ENCODE peak calls at places on chromosomes 12 and 14, in eight cellular contexts. L is aorta; I is CD8-positive, alpha-beta T cell; R is heart right ventricle; H is left lung; F is cardiac muscle cell; D is psoas muscle; U is IMR-90. K is an unnamed sample. For H3K4me1, the result is how much of the 10 kb centered on the place peaks cover.

GRCh38 chr14:36521598-36522345 is 1.7 kb upstream of the NKX2-1 start:
- DNase-seq in L (no peak), I (no peak), R (no peak), H (peak), F (no peak), D (no peak), U (no peak), K (no peak)

GRCh38 chr12:53791735-53792326 is 40.1 kb upstream of the CISTR start:
- DNase-seq in L (no peak), I (peak), R (no peak), H (no peak), F (no peak), D (peak), U (no peak), K (no peak)

GRCh38 chr12:18428416-18428815 is 167.1 kb downstream of the PIK3C2G start:
- DNase-seq in L (no peak), I (no peak), R (no peak), H (no peak), F (no peak), D (no peak), U (no peak), K (no peak)

GRCh38 chr12:64608901-64609542 is 1.3 kb upstream of the RASSF3 start:
- DNase-seq in L (no peak), I (peak), R (peak), H (no peak), F (peak), D (no peak), U (peak), K (no peak)

GRCh38 chr12:130576286-130576933 is 139.7 kb downstream of the RIMBP2 start:
- DNase-seq in L (no peak), I (no peak), R (no peak), H (no peak), F (no peak), D (no peak), U (no peak), K (no peak)

GRCh38 chr12:67290378-67290777 is 21.2 kb downstream of the CAND1 start:
- DNase-seq in L (no peak), I (no peak), R (no peak), H (no peak), F (no peak), D (no peak), U (no peak), K (no peak)

GRCh38 chr14:34355584-34356266 is 106.3 kb downstream of the SPTSSA start:
- DNase-seq in L (no peak), I (no peak), R (peak), H (no peak), F (peak), D (no peak), U (peak), K (peak)

GRCh38 chr12:6234906-6235305 is 34.7 kb downstream of the CD9 start:
- DNase-seq in L (peak), I (no peak), R (no peak), H (no peak), F (no peak), D (no peak), U (no peak), K (no peak)

GRCh38 chr14:66369157-66369706 is 116.9 kb upstream of the CCDC196 start:
- DNase-seq in L (no peak), I (no peak), R (no peak), H (no peak), F (no peak), D (no peak), U (no peak), K (no peak)

GRCh38 chr12:121750507-121750955 is 38.0 kb downstream of the TMEM120B start:
- DNase-seq in L (no peak), I (no peak), R (no peak), H (no peak), F (no peak), D (no peak), U (no peak), K (no peak)

GRCh38 chr12:71721781-71722511 is 32.7 kb upstream of the RAB21 start:
- DNase-seq in L (no peak), I (no peak), R (peak), H (no peak), F (peak), D (no peak), U (no peak), K (no peak)
- H3K4me1 ChIP-seq in L (under half), I (under half), R (under half), H (under half), F (under half), D (under half), U (under half), K (under half)

GRCh38 chr14:53127151-53127550 is 26.0 kb downstream of the DDHD1 start:
- DNase-seq in L (no peak), I (no peak), R (no peak), H (no peak), F (no peak), D (no peak), U (no peak), K (no peak)
- H3K4me3 ChIP-seq in L (no peak), I (no peak), R (no peak), H (no peak), F (no peak), D (peak), U (no peak), K (no peak)

GRCh38 chr14:90674043-90674670 is 142.1 kb downstream of the TTC7B start:
- DNase-seq in L (no peak), I (no peak), R (no peak), H (no peak), F (no peak), D (peak), U (no peak), K (no peak)
- H3K4me1 ChIP-seq in L (under half), I (under half), R (under half), H (under half), F (under half), D (half or more), U (under half), K (under half)

GRCh38 chr12:12244341-12244740 is 22.5 kb downstream of the LRP6 start:
- DNase-seq in L (no peak), I (no peak), R (no peak), H (no peak), F (no peak), D (no peak), U (no peak), K (no peak)

GRCh38 chr12:12249216-12250050 is 17.4 kb downstream of the LRP6 start:
- DNase-seq in L (no peak), I (no peak), R (no peak), H (no peak), F (no peak), D (no peak), U (no peak), K (no peak)

DNA sequence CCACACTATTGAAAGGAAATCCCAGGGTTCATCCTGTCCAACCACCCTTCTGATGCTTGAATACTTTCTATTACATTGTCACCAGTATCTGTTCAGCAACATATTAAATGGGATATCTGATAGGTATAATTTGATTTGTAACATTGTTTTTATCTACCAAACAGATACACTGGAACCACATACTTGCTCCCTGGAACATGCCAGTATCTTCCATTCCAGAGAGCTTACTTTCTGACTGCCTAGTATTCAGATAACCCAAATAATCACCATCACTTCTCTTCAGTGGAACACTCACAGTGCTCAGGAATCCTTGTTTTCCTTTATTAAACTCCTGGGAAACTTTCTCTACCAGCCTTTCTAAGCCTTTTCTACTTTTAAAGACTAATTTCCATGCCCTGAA is 19.3 kb downstream of the LRP6 start:
- DNase-seq in L (no peak), I (no peak), R (no peak), H (no peak), F (no peak), D (no peak), U (peak), K (no peak)
- H3K4me3 ChIP-seq in L (no peak), I (no peak), R (no peak), H (no peak), F (no peak), D (no peak), U (no peak), K (no peak)

DNA sequence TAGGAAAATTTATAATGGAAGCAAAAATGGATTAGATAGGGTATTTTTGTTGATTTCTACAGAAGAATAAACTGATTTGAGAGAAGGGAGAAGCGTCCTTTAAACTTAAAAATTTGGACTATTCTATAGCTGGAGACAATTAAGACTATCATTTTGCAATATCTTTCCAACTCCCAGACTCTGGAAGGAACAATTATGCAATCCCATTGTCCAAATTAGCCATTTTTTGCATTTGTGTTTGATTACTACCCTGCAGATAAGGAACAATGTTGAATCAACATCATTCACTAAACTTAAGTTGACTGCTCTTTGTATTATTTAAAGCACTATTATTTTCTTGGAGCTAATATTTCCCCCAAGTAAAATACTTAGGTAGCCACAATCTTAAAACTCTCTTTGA is 34.8 kb upstream of the SELPLG start:
- DNase-seq in L (no peak), I (no peak), R (no peak), H (no peak), F (peak), D (no peak), U (no peak), K (no peak)
- H3K4me1 ChIP-seq in L (under half), I (under half), R (half or more), H (half or more), F (under half), D (half or more), U (under half), K (under half)

GRCh38 chr14:54566152-54566409 is 847 bp upstream of the SAMD4A start:
- DNase-seq in L (no peak), I (no peak), R (no peak), H (no peak), F (no peak), D (no peak), U (no peak), K (no peak)

GRCh38 chr14:54562334-54562733 is 4.6 kb upstream of the SAMD4A start:
- DNase-seq in L (no peak), I (no peak), R (no peak), H (no peak), F (no peak), D (no peak), U (peak), K (no peak)

GRCh38 chr14:54565236-54566151 is 1.4 kb upstream of the SAMD4A start:
- DNase-seq in L (peak), I (peak), R (peak), H (peak), F (peak), D (peak), U (peak), K (peak)

GRCh38 chr14:54564799-54565235 is 2.1 kb upstream of the SAMD4A start:
- DNase-seq in L (no peak), I (no peak), R (no peak), H (no peak), F (peak), D (no peak), U (peak), K (no peak)

DNA sequence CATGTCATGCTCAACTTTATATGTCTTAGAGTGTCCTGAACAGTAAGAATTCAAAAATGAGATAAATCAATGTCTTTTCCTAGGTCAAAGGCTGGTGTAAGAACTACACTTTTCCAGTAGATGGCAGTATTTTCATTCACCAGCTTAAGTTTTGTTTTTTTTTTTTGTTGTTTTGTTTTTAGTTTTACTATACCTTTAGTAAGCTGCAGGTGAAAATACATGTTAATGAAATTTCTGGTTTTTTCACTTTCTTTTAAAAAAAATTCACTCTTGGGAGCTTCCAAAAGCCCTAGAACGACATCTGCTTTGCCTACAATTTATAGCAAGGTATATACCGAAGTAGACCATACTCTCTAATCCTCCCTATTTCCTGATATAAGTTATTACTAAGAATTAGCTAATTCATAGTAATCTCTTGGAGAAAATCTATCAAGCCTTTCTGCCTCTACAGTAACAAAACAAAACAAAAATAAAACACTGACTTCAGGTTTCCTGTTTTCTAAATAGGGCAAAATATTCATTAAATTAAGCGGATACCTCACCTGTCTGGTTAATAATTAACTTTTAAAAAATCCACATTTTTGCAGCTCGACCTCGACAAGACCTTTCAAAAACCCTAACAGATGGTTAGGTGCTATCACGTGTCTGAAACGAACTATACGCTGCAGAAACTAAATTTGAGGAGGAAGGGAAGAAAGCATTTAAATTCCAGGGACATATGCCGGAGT is 2.7 kb upstream of the SAMD4A start:
- DNase-seq in L (no peak), I (no peak), R (no peak), H (no peak), F (peak), D (no peak), U (peak), K (no peak)
- H3K4me3 ChIP-seq in L (peak), I (peak), R (peak), H (peak), F (peak), D (peak), U (peak), K (peak)

GRCh38 chr12:113097716-113098427 is 37.7 kb downstream of the RASAL1 start:
- DNase-seq in L (peak), I (no peak), R (peak), H (no peak), F (peak), D (peak), U (no peak), K (no peak)
- H3K4me1 ChIP-seq in L (under half), I (under half), R (under half), H (under half), F (under half), D (under half), U (under half), K (under half)

K was measured in breast epithelium.